ENCODE peak calls at places on chromosomes 7 and 10, in seven cellular contexts. L is SJCRH30; K is brain microvascular endothelial cell; B is aorta; P is PC-3; G is CD8-positive, alpha-beta memory T cell; Y is heart left ventricle. Z is an unnamed sample.

GRCh38 chr7:37346761-37347160 is 101.9 kb downstream of the ELMO1 start:
- DNase-seq in L (peak; percentile 78), B (no peak), G (no peak), Y (no peak), K (no peak), P (no peak), Z (no peak)

GRCh38 chr10:116470768-116471415 is 43.2 kb downstream of the PNLIPRP3 start:
- DNase-seq in L (peak; percentile 47), B (no peak), P (peak; percentile 45), G (no peak), K (peak; percentile 1), Y (no peak), Z (no peak)

GRCh38 chr10:120917521-120918250 is 66.5 kb downstream of the WDR11 start:
- DNase-seq in Y (no peak), B (no peak), K (no peak), L (peak; percentile 48), G (no peak), P (peak; percentile 10), Z (no peak)

GRCh38 chr7:131305152-131305551 is 22.5 kb upstream of the MKLN1 start:
- DNase-seq in K (no peak), G (no peak), Y (no peak), B (no peak), L (no peak), P (no peak), Z (no peak)

GRCh38 chr10:68362590-68362989 is 29.9 kb upstream of the PBLD start:
- DNase-seq in B (no peak), G (no peak), Y (no peak), K (no peak), L (no peak), P (no peak), Z (no peak)

GRCh38 chr7:158606111-158606510 is 18.5 kb upstream of the PTPRN2 start:
- DNase-seq in L (no peak), B (no peak), K (no peak), G (no peak), Y (no peak), P (no peak), Z (no peak)

GRCh38 chr7:96322847-96323461 is 1.1 kb upstream of the SLC25A13 start:
- DNase-seq in Y (no peak), P (no peak), B (no peak), K (no peak), L (no peak), G (no peak), Z (no peak)

GRCh38 chr7:74083928-74084721 is 521 bp downstream of the LIMK1 start:
- DNase-seq in L (peak; percentile 69), G (no peak), B (peak; percentile 83), K (no peak), P (peak; percentile 31), Y (no peak), Z (peak; percentile 73)

GRCh38 chr7:33043875-33044718 is 18.5 kb downstream of the NT5C3A start:
- DNase-seq in Y (no peak), L (no peak), B (no peak), P (peak; percentile 67), K (no peak), G (no peak), Z (no peak)

GRCh38 chr7:47361746-47362215 is 220.1 kb downstream of the TNS3 start:
- DNase-seq in G (no peak), K (peak; percentile 78), L (peak; percentile 87), P (peak; percentile 98), B (no peak), Y (peak; percentile 61), Z (no peak)

GRCh38 chr10:71719464-71720303 is at the start of gene C10orf105:
- DNase-seq in B (no peak), L (no peak), Y (no peak), K (no peak), G (no peak), P (no peak), Z (no peak)

GRCh38 chr7:26340476-26341018 is 48.9 kb downstream of the SNX10 start:
- DNase-seq in B (no peak), G (no peak), L (no peak), K (no peak), P (peak; percentile 4), Y (no peak), Z (no peak)

GRCh38 chr10:9091515-9092093 is 1037.1 kb downstream of the GATA3 start:
- DNase-seq in P (no peak), L (no peak), K (no peak), G (peak; percentile 6), Y (no peak), B (no peak), Z (no peak)

GRCh38 chr7:51246258-51247245 is 70.1 kb downstream of the COBL start:
- DNase-seq in Y (peak; percentile 87), K (no peak), B (no peak), L (peak; percentile 29), G (no peak), P (no peak), Z (no peak)

GRCh38 chr10:94963901-94964300 is 25.4 kb downstream of the CYP2C9 start:
- DNase-seq in L (peak; percentile 54), P (peak; percentile 51), B (no peak), G (no peak), K (peak; percentile 26), Y (no peak), Z (no peak)

GRCh38 chr7:22346383-22347107 is 10.4 kb downstream of the RAPGEF5 start:
- DNase-seq in K (no peak), Y (no peak), B (no peak), L (no peak), P (peak; percentile 36), G (no peak), Z (no peak)

GRCh38 chr10:50367732-50368131 is 116.4 kb upstream of the ASAH2 start:
- DNase-seq in K (peak; percentile 57), Y (no peak), P (peak; percentile 94), B (no peak), G (no peak), L (peak; percentile 61), Z (no peak)

GRCh38 chr10:59434463-59435326 is 72.3 kb upstream of the FAM13C start:
- DNase-seq in P (peak; percentile 80), L (peak; percentile 5), B (no peak), G (no peak), K (peak; percentile 36), Y (no peak), Z (no peak)

GRCh38 chr10:116947838-116948529 is 57.0 kb downstream of the SHTN1 start:
- DNase-seq in G (no peak), K (peak; percentile 42), L (no peak), Y (no peak), P (peak; percentile 81), B (no peak), Z (no peak)

GRCh38 chr7:147611402-147611801 is 979.2 kb upstream of the C7orf33 start:
- DNase-seq in Y (no peak), K (no peak), B (no peak), G (no peak), L (no peak), P (no peak), Z (no peak)

GRCh38 chr10:132138596-132138995 is 48.2 kb upstream of the DPYSL4 start:
- DNase-seq in P (no peak), B (peak; percentile 37), G (no peak), K (no peak), Y (no peak), L (no peak), Z (peak; percentile 51)

GRCh38 chr10:103885617-103886016 is 30.2 kb upstream of the SH3PXD2A start:
- DNase-seq in L (no peak), B (no peak), P (no peak), G (no peak), Y (no peak), K (peak; percentile 90), Z (no peak)

GRCh38 chr10:19638173-19638872 is 177.9 kb upstream of the PLXDC2 start:
- DNase-seq in G (no peak), B (no peak), P (peak; percentile 10), L (peak; percentile 31), K (peak; percentile 94), Y (peak; percentile 29), Z (peak; percentile 29)

GRCh38 chr7:141097430-141097829 is 23.6 kb downstream of the TMEM178B start:
- DNase-seq in Y (no peak), L (peak; percentile 62), G (no peak), B (no peak), P (peak; percentile 36), K (no peak), Z (no peak)

GRCh38 chr7:99737726-99738125 is 2.7 kb upstream of the CYP3A7 start:
- DNase-seq in Y (no peak), K (no peak), L (no peak), B (no peak), P (no peak), G (no peak), Z (no peak)

GRCh38 chr7:143286522-143286890 is 1.6 kb upstream of the CASP2 start:
- DNase-seq in P (no peak), Y (no peak), K (no peak), G (no peak), L (no peak), B (no peak), Z (no peak)

GRCh38 chr7:143285806-143286521 is 1.2 kb downstream of the TMEM139 start:
- DNase-seq in P (no peak), L (no peak), B (no peak), G (no peak), Y (no peak), K (no peak), Z (no peak)

GRCh38 chr7:143284591-143285453 is at the start of gene TMEM139:
- DNase-seq in Y (no peak), G (no peak), L (peak; percentile 79), K (no peak), B (no peak), P (peak; percentile 29), Z (no peak)

GRCh38 chr7:143287321-143287934 is 723 bp upstream of the CASP2 start:
- DNase-seq in P (no peak), G (no peak), Y (no peak), L (no peak), K (no peak), B (no peak), Z (no peak)

GRCh38 chr7:143285454-143285756 is 647 bp downstream of the TMEM139 start:
- DNase-seq in G (no peak), Y (no peak), K (no peak), P (peak; percentile 90), L (no peak), B (no peak), Z (no peak)
- H3K4me3 ChIP-seq in G (no peak overlapping the region), Y (peak overlapping the region; percentile 47), K (no peak overlapping the region), P (peak overlapping the region; percentile 33), L (no peak overlapping the region), B (no peak overlapping the region), Z (no peak overlapping the region)

GRCh38 chr10:87734987-87735827 is 75.5 kb downstream of the PAPSS2 start:
- DNase-seq in B (no peak), P (peak; percentile 64), L (peak; percentile 63), G (no peak), Y (peak; percentile 25), K (peak; percentile 48), Z (no peak)
- H3K27ac ChIP-seq in B (no peak overlapping the region), P (no peak overlapping the region), L (no peak overlapping the region), G (no peak overlapping the region), Y (no peak overlapping the region), K (no peak overlapping the region), Z (no peak overlapping the region)

DNA sequence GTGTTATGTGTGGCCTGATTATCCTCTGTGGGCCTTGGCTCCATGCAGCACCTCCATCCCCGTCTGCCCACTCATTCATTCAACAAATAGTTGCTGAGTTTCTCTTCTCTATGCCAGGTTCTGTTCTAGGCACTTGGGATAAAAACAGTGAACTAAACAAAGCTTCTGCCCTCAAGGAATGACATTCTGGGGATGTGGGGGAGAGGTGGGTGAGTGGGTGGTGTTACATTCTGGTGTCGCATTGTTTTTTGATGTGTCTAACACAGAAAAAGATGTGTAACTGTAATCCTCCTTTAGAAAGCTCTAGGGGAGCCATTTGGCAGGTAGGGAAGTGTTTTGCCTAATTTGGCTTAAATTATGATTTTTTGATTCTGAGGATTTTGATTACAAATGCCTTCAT is 21.3 kb downstream of the AUTS2 start:
- DNase-seq in L (peak; percentile 50), B (no peak), Y (no peak), G (no peak), P (no peak), K (no peak), Z (no peak)
- H3K27me3 ChIP-seq in L (no peaks in the 10 kb centered on the region), B (no peaks in the 10 kb centered on the region), Y (no peaks in the 10 kb centered on the region), G (no peaks in the 10 kb centered on the region), P (no peaks in the 10 kb centered on the region), K (no peaks in the 10 kb centered on the region), Z (no peaks in the 10 kb centered on the region)

GRCh38 chr7:36157506-36158320 is 4.7 kb downstream of the EEPD1 start:
- DNase-seq in K (no peak), P (peak; percentile 77), Y (no peak), B (no peak), G (no peak), L (no peak), Z (no peak)
- H3K4me3 ChIP-seq in K (no peak overlapping the region), P (peak overlapping the region; percentile 84), Y (no peak overlapping the region), B (peak overlapping the region; percentile 9), G (no peak overlapping the region), L (no peak overlapping the region), Z (no peak overlapping the region)